ENCODE peak calls at places on chromosome 16, in six cellular contexts. K is effector CD4-positive, alpha-beta T cell; N is WTC11; U is NCI-H774; S is effector memory CD4-positive, alpha-beta T cell; O is stimulated activated CD4-positive, alpha-beta T cell treated with anti-CD3 and anti-CD28 coated beads, Interleukin-1b, Interleukin-23, amount 100 ng/mL, for 4 hours. Z is an unnamed sample.

GRCh38 chr16:84864266-84864955 is 44.6 kb downstream of the CRISPLD2 start:
- DNase-seq in K (no peak), N (no peak), U (no peak), S (no peak), O (no peak), Z (no peak)

GRCh38 chr16:2197765-2198164 is 1.4 kb upstream of the CASKIN1 start:
- DNase-seq in K (no peak), N (no peak), U (no peak), S (no peak), O (no peak), Z (no peak)

GRCh38 chr16:88700636-88701482 is 5.3 kb downstream of the RNF166 start:
- DNase-seq in K (peak), N (no peak), U (no peak), S (peak), O (peak), Z (no peak)

GRCh38 chr16:1659071-1659470 is 19.0 kb upstream of the JPT2 start:
- DNase-seq in K (no peak), N (no peak), U (no peak), S (no peak), O (no peak), Z (no peak)

GRCh38 chr16:58125781-58126335 is 3.3 kb downstream of the CFAP20 start:
- DNase-seq in K (no peak), N (no peak), U (no peak), S (no peak), O (no peak), Z (no peak)

GRCh38 chr16:54193656-54194007 is 93.0 kb downstream of the IRX3 start:
- DNase-seq in K (no peak), N (peak), U (peak), S (no peak), O (peak), Z (peak)

GRCh38 chr16:11497329-11497805 is 89.4 kb downstream of the LITAF start:
- DNase-seq in K (no peak), N (peak), U (peak), S (no peak), O (no peak), Z (peak)

GRCh38 chr16:20915733-20916132 is 15.2 kb downstream of the LYRM1 start:
- DNase-seq in K (no peak), N (no peak), U (no peak), S (no peak), O (no peak), Z (no peak)

GRCh38 chr16:54630284-54630967 is 300.2 kb upstream of the IRX5 start:
- DNase-seq in K (no peak), N (no peak), U (no peak), S (no peak), O (no peak), Z (no peak)

GRCh38 chr16:3855142-3855541 is 25.4 kb downstream of the CREBBP start:
- DNase-seq in K (no peak), N (no peak), U (no peak), S (no peak), O (no peak), Z (no peak)

GRCh38 chr16:15635926-15636325 is 7.0 kb downstream of the MARF1 start:
- DNase-seq in K (no peak), N (no peak), U (no peak), S (no peak), O (no peak), Z (no peak)

GRCh38 chr16:19135896-19136438 is 22.2 kb downstream of the ITPRIPL2 start:
- DNase-seq in K (no peak), N (no peak), U (peak), S (no peak), O (no peak), Z (peak)

GRCh38 chr16:2295056-2295798 is 27.3 kb upstream of the RNPS1 start:
- DNase-seq in K (no peak), N (no peak), U (no peak), S (no peak), O (no peak), Z (no peak)

GRCh38 chr16:70589998-70590471 is 56.3 kb upstream of the IL34 start:
- DNase-seq in K (no peak), N (no peak), U (no peak), S (no peak), O (no peak), Z (no peak)

GRCh38 chr16:67449328-67449727 is 18.4 kb downstream of the HSD11B2 start:
- DNase-seq in K (no peak), N (no peak), U (no peak), S (no peak), O (no peak), Z (no peak)

GRCh38 chr16:57642368-57643135 is 14.1 kb downstream of the ADGRG1 start:
- DNase-seq in K (no peak), N (no peak), U (no peak), S (no peak), O (no peak), Z (no peak)

GRCh38 chr16:672851-673250 is 2.6 kb upstream of the RHBDL1 start:
- DNase-seq in K (no peak), N (no peak), U (no peak), S (no peak), O (no peak), Z (no peak)

Z was measured in COR-L47.